ENCODE peak calls at places on chromosomes 2 and 18, in nine cellular contexts. W is mesenchymal stem cell; L is kidney epithelial cell; R is CD8-positive, alpha-beta T cell; N is left lung; H is brain microvascular endothelial cell; D is heart right ventricle; U is heart left ventricle; V is psoas muscle. Y is an unnamed sample. For H3K36me3, the result is how much of the 10 kb centered on the place peaks cover.

GRCh38 chr2:163191372-163191771 is 352.8 kb upstream of the KCNH7 start:
- DNase-seq in W (peak), L (no peak), R (no peak), N (no peak), H (peak), D (no peak), U (no peak), V (no peak), Y (no peak)

GRCh38 chr2:153858250-153858649 is 13.5 kb upstream of the GALNT13 start:
- DNase-seq in W (no peak), L (no peak), R (no peak), N (no peak), H (no peak), D (no peak), U (no peak), V (no peak), Y (no peak)

GRCh38 chr2:96917008-96917575 is 47.2 kb upstream of the SEMA4C start:
- DNase-seq in W (no peak), L (no peak), R (no peak), N (no peak), H (no peak), D (no peak), U (no peak), V (no peak), Y (no peak)

GRCh38 chr2:72745679-72746368 is 80.0 kb downstream of the EXOC6B start:
- DNase-seq in W (peak), L (no peak), R (no peak), N (no peak), H (peak), D (no peak), U (no peak), V (no peak), Y (no peak)

GRCh38 chr2:105116348-105116747 is 78.5 kb downstream of the MRPS9 start:
- DNase-seq in W (no peak), L (no peak), R (no peak), N (no peak), H (no peak), D (no peak), U (no peak), V (no peak), Y (no peak)

GRCh38 chr2:7881038-7881437 is 800.8 kb upstream of the ID2 start:
- DNase-seq in W (no peak), L (peak), R (no peak), N (no peak), H (no peak), D (no peak), U (no peak), V (no peak), Y (no peak)

GRCh38 chr2:27065128-27065527 is 6.3 kb downstream of the OST4 start:
- DNase-seq in W (no peak), L (no peak), R (no peak), N (no peak), H (no peak), D (no peak), U (no peak), V (no peak), Y (no peak)

GRCh38 chr2:227267406-227268115 is 57.5 kb upstream of the MFF start:
- DNase-seq in W (no peak), L (no peak), R (no peak), N (no peak), H (no peak), D (no peak), U (no peak), V (peak), Y (no peak)

GRCh38 chr2:241708879-241709278 is 7.0 kb downstream of the ING5 start:
- DNase-seq in W (no peak), L (no peak), R (no peak), N (no peak), H (no peak), D (no peak), U (no peak), V (no peak), Y (no peak)

GRCh38 chr2:234495801-234496441 is 960 bp downstream of the ARL4C start:
- DNase-seq in W (peak), L (no peak), R (no peak), N (peak), H (peak), D (peak), U (peak), V (peak), Y (no peak)

GRCh38 chr2:212939777-212940531 is 211.5 kb downstream of the IKZF2 start:
- DNase-seq in W (no peak), L (no peak), R (no peak), N (peak), H (no peak), D (no peak), U (no peak), V (no peak), Y (no peak)

GRCh38 chr2:42722328-42723190 is 41.4 kb downstream of the OXER1 start:
- DNase-seq in W (peak), L (peak), R (no peak), N (peak), H (peak), D (no peak), U (peak), V (no peak), Y (peak)

GRCh38 chr2:238632181-238633060 is 205.7 kb downstream of the ASB1 start:
- DNase-seq in W (no peak), L (no peak), R (no peak), N (no peak), H (no peak), D (no peak), U (no peak), V (no peak), Y (no peak)

GRCh38 chr2:202267495-202267894 is 1.9 kb downstream of the NOP58 start:
- DNase-seq in W (no peak), L (no peak), R (no peak), N (no peak), H (no peak), D (no peak), U (no peak), V (no peak), Y (no peak)

GRCh38 chr2:7011376-7012083 is 94.3 kb downstream of the RNF144A start:
- DNase-seq in W (peak), L (no peak), R (no peak), N (no peak), H (peak), D (no peak), U (no peak), V (no peak), Y (no peak)

GRCh38 chr2:8376603-8377423 is 305.0 kb upstream of the ID2 start:
- DNase-seq in W (no peak), L (no peak), R (no peak), N (no peak), H (no peak), D (no peak), U (no peak), V (no peak), Y (no peak)

GRCh38 chr2:197575987-197576386 is 60.1 kb downstream of the MOB4 start:
- DNase-seq in W (peak), L (no peak), R (no peak), N (no peak), H (peak), D (no peak), U (no peak), V (peak), Y (no peak)

GRCh38 chr2:61759718-61760117 is 94.1 kb downstream of the FAM161A start:
- DNase-seq in W (peak), L (no peak), R (no peak), N (no peak), H (peak), D (no peak), U (no peak), V (no peak), Y (no peak)

GRCh38 chr18:12371590-12371989 is 5.4 kb downstream of the AFG3L2 start:
- DNase-seq in W (no peak), L (no peak), R (no peak), N (no peak), H (no peak), D (no peak), U (no peak), V (no peak), Y (no peak)

GRCh38 chr2:170717991-170718589 is 3.0 kb downstream of the SP5 start:
- DNase-seq in W (no peak), L (no peak), R (no peak), N (no peak), H (no peak), D (no peak), U (no peak), V (no peak), Y (no peak)

GRCh38 chr2:196594158-196594557 is 45.4 kb upstream of the CCDC150 start:
- DNase-seq in W (no peak), L (no peak), R (no peak), N (no peak), H (no peak), D (no peak), U (no peak), V (no peak), Y (no peak)

GRCh38 chr2:85380048-85380447 is 25.5 kb downstream of the ELMOD3 start:
- DNase-seq in W (no peak), L (no peak), R (no peak), N (no peak), H (no peak), D (no peak), U (no peak), V (no peak), Y (no peak)
- H3K36me3 ChIP-seq in W (under half), L (under half), R (under half), N (under half), H (under half), D (half or more), U (half or more), V (under half), Y (half or more)

GRCh38 chr2:37085731-37086147 is 1.4 kb downstream of the GPATCH11 start:
- DNase-seq in W (peak), L (no peak), R (no peak), N (no peak), H (peak), D (no peak), U (no peak), V (no peak), Y (no peak)
- H3K4me3 ChIP-seq in W (peak), L (no peak), R (no peak), N (no peak), H (no peak), D (no peak), U (no peak), V (no peak), Y (no peak)

DNA sequence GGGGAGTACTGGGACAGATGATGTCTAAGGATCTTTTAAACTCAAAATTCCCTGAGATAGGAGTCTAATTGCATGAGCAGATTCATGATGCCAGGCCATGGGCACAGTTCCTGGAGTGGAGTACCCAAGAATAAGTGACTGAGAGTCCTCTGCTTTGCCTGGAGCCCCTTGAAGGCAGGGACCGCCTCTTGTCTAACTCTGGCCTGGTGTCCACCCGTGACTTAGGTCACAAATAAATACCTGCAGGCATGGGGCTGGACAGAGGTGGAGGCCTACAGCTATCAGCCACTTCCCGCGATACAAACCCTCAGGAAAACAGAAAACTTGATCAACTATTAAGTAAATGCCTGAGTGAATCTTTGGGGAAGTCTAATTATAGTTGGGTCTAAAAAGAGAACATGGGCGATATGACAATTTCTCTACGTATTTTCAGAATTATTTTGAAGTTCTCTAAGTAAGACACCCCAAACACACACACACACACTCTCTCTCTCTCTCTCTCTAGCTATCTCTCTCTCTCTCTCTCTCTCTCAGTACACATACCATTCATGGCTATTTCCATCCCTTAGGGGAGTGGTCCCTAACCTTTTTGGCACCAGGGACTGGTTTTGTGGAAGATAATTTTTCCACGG is 1.8 kb upstream of the WIPF1 start:
- DNase-seq in W (no peak), L (no peak), R (no peak), N (no peak), H (no peak), D (no peak), U (no peak), V (no peak), Y (no peak)
- H3K36me3 ChIP-seq in W (under half), L (under half), R (under half), N (under half), H (under half), D (under half), U (under half), V (under half), Y (under half)

GRCh38 chr2:39228413-39229209 is 15.2 kb downstream of the CDKL4 start:
- DNase-seq in W (no peak), L (no peak), R (no peak), N (no peak), H (no peak), D (no peak), U (no peak), V (no peak), Y (no peak)
- H3K4me3 ChIP-seq in W (peak), L (peak), R (peak), N (no peak), H (peak), D (peak), U (peak), V (peak), Y (peak)

DNA sequence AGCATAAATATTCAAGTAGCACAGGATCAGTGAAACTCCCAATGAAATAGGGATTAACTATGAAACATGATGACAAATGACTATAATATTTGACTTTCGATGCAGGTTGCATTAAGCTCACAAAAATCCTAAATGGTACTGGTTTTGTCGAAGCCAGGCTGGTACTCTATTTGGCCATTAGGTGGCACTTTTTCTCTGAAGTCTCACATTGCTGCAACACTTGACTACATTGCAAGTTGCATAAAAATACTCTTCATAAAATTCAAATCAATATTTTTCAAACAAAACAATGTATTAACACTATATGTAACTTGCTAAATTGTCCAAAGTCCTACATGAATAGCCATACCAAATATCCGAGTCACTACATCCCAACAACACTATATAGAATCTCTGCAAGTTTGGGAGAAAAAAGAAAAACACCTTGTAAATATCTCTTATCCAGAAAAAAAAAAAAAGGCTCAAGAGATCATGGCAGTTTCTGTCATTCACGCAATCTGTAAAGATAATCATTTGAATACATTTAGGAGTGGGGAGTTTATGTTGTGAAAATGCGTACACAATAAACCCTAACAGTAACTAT is 9.5 kb downstream of the RTTN start:
- DNase-seq in W (peak), L (peak), R (no peak), N (no peak), H (peak), D (no peak), U (no peak), V (no peak), Y (no peak)
- H3K36me3 ChIP-seq in W (under half), L (under half), R (under half), N (under half), H (under half), D (half or more), U (half or more), V (under half), Y (half or more)

GRCh38 chr2:218872645-218873358 is 7.8 kb upstream of the WNT10A start:
- DNase-seq in W (no peak), L (no peak), R (no peak), N (no peak), H (no peak), D (no peak), U (no peak), V (no peak), Y (no peak)

GRCh38 chr2:218870984-218871344 is 9.7 kb upstream of the WNT10A start:
- DNase-seq in W (no peak), L (no peak), R (no peak), N (no peak), H (no peak), D (peak), U (no peak), V (peak), Y (no peak)

GRCh38 chr2:218875692-218876246 is 4.9 kb upstream of the WNT10A start:
- DNase-seq in W (no peak), L (no peak), R (no peak), N (no peak), H (no peak), D (no peak), U (no peak), V (no peak), Y (no peak)

GRCh38 chr2:218871345-218872302 is 9.0 kb upstream of the WNT10A start:
- DNase-seq in W (no peak), L (no peak), R (no peak), N (no peak), H (no peak), D (no peak), U (no peak), V (no peak), Y (no peak)

GRCh38 chr2:218873359-218874194 is 7.1 kb upstream of the WNT10A start:
- DNase-seq in W (no peak), L (no peak), R (no peak), N (no peak), H (no peak), D (no peak), U (no peak), V (no peak), Y (no peak)
- H3K4me3 ChIP-seq in W (no peak), L (no peak), R (no peak), N (no peak), H (no peak), D (no peak), U (no peak), V (peak), Y (no peak)

GRCh38 chr18:54284967-54285785 is 15.9 kb downstream of the POLI start:
- DNase-seq in W (peak), L (no peak), R (no peak), N (no peak), H (peak), D (peak), U (peak), V (peak), Y (no peak)
- H3K36me3 ChIP-seq in W (under half), L (under half), R (under half), N (under half), H (under half), D (half or more), U (half or more), V (under half), Y (half or more)

DNA sequence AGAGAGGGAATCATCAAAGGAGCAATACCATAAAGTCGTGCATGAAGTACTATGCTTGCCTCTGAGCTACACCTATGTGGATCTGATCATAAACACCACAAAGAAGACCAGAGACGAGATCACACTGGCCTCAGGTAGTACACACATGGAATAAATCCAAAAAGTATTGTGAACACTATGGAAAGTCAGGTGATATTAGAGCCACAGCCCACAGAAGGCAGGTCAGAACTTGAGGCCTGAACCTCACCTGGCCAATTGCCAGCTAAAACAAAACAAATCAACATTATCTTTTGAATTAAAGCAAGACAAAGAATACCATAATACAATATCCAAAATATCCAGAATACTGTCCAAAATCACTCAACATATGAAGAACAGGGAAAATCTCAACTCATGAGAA is 371.1 kb downstream of the NCKAP5 start:
- DNase-seq in W (no peak), L (no peak), R (no peak), N (no peak), H (no peak), D (no peak), U (no peak), V (no peak), Y (no peak)
- H3K4me3 ChIP-seq in W (no peak), L (no peak), R (no peak), N (no peak), H (no peak), D (no peak), U (no peak), V (no peak), Y (no peak)